ENCODE peak calls at places on chromosome 22, in five cellular contexts. V, K, C, R and G are unnamed samples.

GRCh38 chr22:20299736-20300136 is 20.1 kb downstream of the DGCR6L start:
- DNase-seq in V (peak), K (no peak), C (no peak), R (no peak), G (no peak)

GRCh38 chr22:43510226-43511070 is 98.6 kb downstream of the MPPED1 start:
- DNase-seq in V (no peak), K (no peak), C (no peak), R (no peak), G (no peak)

GRCh38 chr22:26812731-26813130 is 155.3 kb downstream of the MIAT start:
- DNase-seq in V (no peak), K (no peak), C (no peak), R (no peak), G (no peak)

GRCh38 chr22:43262990-43263644 is 76.2 kb upstream of the TTLL12 start:
- DNase-seq in V (no peak), K (peak), C (peak), R (peak), G (no peak)

GRCh38 chr22:39617342-39617741 is 46.8 kb downstream of the CACNA1I start:
- DNase-seq in V (no peak), K (no peak), C (no peak), R (no peak), G (peak)

GRCh38 chr22:17764036-17764435 is 10.2 kb downstream of the BID start:
- DNase-seq in V (no peak), K (no peak), C (no peak), R (no peak), G (no peak)

GRCh38 chr22:20553947-20554741 is 46.7 kb downstream of the MED15 start:
- DNase-seq in V (no peak), K (no peak), C (no peak), R (no peak), G (no peak)

GRCh38 chr22:43066844-43067385 is 22.3 kb downstream of the TTLL1 start:
- DNase-seq in V (peak), K (no peak), C (no peak), R (no peak), G (no peak)

GRCh38 chr22:41482319-41482935 is 13.5 kb downstream of the ACO2 start:
- DNase-seq in V (peak), K (no peak), C (no peak), R (no peak), G (no peak)

GRCh38 chr22:40453676-40454075 is 83.3 kb downstream of the SGSM3 start:
- DNase-seq in V (peak), K (no peak), C (no peak), R (no peak), G (no peak)

GRCh38 chr22:40911772-40912171 is 39.4 kb upstream of the RBX1 start:
- DNase-seq in V (peak), K (no peak), C (no peak), R (no peak), G (no peak)

GRCh38 chr22:41992496-41992895 is 6.1 kb upstream of the WBP2NL start:
- DNase-seq in V (no peak), K (no peak), C (no peak), R (no peak), G (no peak)

GRCh38 chr22:26681395-26681821 is 24.0 kb downstream of the MIAT start:
- DNase-seq in V (peak), K (no peak), C (no peak), R (no peak), G (no peak)

GRCh38 chr22:44398791-44399190 is 86.0 kb upstream of the SHISAL1 start:
- DNase-seq in V (no peak), K (no peak), C (no peak), R (no peak), G (peak)

GRCh38 chr22:30519842-30520425 is 14.4 kb upstream of the SEC14L4 start:
- DNase-seq in V (no peak), K (no peak), C (no peak), R (no peak), G (no peak)

GRCh38 chr22:42275970-42276369 is 5.5 kb upstream of the TCF20 start:
- DNase-seq in V (no peak), K (no peak), C (no peak), R (no peak), G (no peak)

GRCh38 chr22:41327124-41327523 is 25.8 kb downstream of the ZC3H7B start:
- DNase-seq in V (no peak), K (no peak), C (no peak), R (no peak), G (no peak)

GRCh38 chr22:33922268-33922667 is 2.0 kb upstream of the LARGE1 start:
- DNase-seq in V (peak), K (peak), C (no peak), R (no peak), G (no peak)

GRCh38 chr22:35392357-35392756 is 7.6 kb upstream of the MCM5 start:
- DNase-seq in V (no peak), K (no peak), C (no peak), R (no peak), G (no peak)

GRCh38 chr22:26845016-26845728 is 187.8 kb downstream of the MIAT start:
- DNase-seq in V (no peak), K (no peak), C (no peak), R (no peak), G (no peak)

GRCh38 chr22:19723990-19724827 is 870 bp downstream of the GP1BB start:
- DNase-seq in V (peak), K (peak), C (no peak), R (peak), G (no peak)

GRCh38 chr22:42966389-42966998 is 48.5 kb downstream of the PACSIN2 start:
- DNase-seq in V (no peak), K (no peak), C (no peak), R (no peak), G (no peak)

GRCh38 chr22:32700186-32700882 is 101.2 kb upstream of the TIMP3 start:
- DNase-seq in V (peak), K (peak), C (no peak), R (no peak), G (no peak)

GRCh38 chr22:30864441-30865420 is 103.8 kb downstream of the MORC2 start:
- DNase-seq in V (no peak), K (no peak), C (no peak), R (peak), G (peak)

GRCh38 chr22:18056161-18056666 is 21.6 kb upstream of the PEX26 start:
- DNase-seq in V (peak), K (peak), C (no peak), R (no peak), G (peak)

GRCh38 chr22:33831651-33832050 is 88.6 kb downstream of the LARGE1 start:
- DNase-seq in V (no peak), K (no peak), C (no peak), R (no peak), G (no peak)

GRCh38 chr22:20783844-20784723 is 10.2 kb downstream of the SERPIND1 start:
- DNase-seq in V (peak), K (peak), C (peak), R (peak), G (peak)

GRCh38 chr22:27113211-27114030 is 456.0 kb downstream of the MIAT start:
- DNase-seq in V (peak), K (peak), C (no peak), R (no peak), G (no peak)

GRCh38 chr22:42873361-42873760 is 16.3 kb upstream of the ARFGAP3 start:
- DNase-seq in V (no peak), K (no peak), C (no peak), R (no peak), G (no peak)

GRCh38 chr22:20438066-20438677 is 547 bp upstream of the SCARF2 start:
- DNase-seq in V (peak), K (no peak), C (no peak), R (no peak), G (no peak)

GRCh38 chr22:39545310-39546063 is 12.9 kb upstream of the RPS19BP1 start:
- DNase-seq in V (no peak), K (no peak), C (no peak), R (peak), G (no peak)

GRCh38 chr22:44473166-44473565 is 24.9 kb downstream of the RTL6 start:
- DNase-seq in V (no peak), K (no peak), C (no peak), R (no peak), G (no peak)

GRCh38 chr22:33000342-33001280 is 57.6 kb downstream of the SYN3 start:
- DNase-seq in V (peak), K (peak), C (no peak), R (peak), G (peak)

GRCh38 chr22:44086759-44087158 is 62.7 kb downstream of the PARVB start:
- DNase-seq in V (no peak), K (no peak), C (no peak), R (no peak), G (no peak)

DNA sequence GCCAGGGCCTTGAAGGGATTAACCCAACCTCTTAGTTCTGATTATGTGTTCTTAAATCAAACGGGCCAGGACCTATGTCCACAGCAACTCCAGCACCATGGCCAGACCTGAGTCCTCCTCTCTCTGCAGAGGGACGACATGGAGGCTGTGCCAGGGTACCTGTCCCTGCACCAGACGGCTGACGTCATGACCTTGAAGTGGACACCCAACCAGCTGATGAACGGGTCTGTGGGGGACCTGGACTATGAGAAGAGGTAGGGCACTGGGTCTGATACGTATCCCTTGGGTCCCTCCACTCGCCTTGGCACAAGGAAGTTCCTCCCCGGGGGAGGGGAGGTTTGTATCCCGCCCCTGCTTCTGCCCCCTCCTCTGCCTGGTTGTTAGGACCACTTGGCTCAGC is 53.6 kb downstream of the SGSM1 start:
- DNase-seq in V (no peak), K (no peak), C (no peak), R (no peak), G (no peak)
- TF ChIP-seq MXI1 in V (no peak), K (no peak), C (no peak), R (no peak), G (no peak)

DNA sequence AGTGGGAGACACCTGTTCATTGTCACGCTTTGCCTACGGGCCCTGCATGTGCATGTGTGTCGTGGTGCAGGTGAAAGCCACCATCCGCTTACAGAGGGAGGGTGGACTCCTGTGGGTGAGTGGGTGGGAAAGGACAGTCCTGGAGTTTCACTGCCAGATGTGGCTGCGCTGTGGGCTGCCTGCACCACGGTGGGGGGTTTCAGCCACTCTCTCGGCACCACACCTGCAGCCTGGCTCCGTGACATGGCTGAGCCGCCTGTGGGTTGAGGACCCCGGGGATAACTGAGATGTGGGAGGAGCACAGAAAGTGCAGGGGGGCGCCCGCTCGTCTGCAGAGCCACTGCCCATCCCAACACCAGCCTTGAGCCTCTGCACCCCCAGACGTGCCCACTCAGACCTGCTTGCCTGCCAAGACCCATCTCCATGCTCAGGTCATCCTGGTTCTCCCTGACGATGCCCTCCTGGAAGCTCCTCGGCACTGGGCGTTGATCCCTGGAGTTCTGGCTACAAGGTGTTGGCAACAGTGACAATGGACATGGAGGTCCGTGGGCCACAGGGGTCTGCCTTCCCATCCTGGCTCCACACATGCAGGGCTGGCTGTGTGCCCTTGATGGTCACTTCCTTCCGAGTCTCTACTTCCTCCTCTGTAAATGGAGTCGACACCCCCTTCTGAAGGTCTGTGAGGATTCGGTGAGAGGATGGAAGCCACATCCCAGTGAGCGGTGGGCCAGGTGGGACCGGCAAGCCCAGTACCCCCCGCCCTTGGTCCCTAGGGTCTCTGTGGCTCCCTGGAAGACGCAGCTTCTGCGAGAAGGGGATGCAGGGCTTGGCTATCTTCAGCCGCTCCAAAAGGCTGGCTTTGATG is 1007.0 kb downstream of the BRD1 start:
- DNase-seq in V (no peak), K (no peak), C (no peak), R (no peak), G (no peak)
- TF ChIP-seq MXI1 in V (no peak), K (no peak), C (no peak), R (no peak), G (no peak)

GRCh38 chr22:23404689-23405365 is 175.3 kb downstream of the IGLL1 start:
- DNase-seq in V (peak), K (peak), C (no peak), R (no peak), G (no peak)
- TF ChIP-seq MXI1 in V (no peak), K (no peak), C (no peak), R (no peak), G (no peak)

GRCh38 chr22:38177926-38178604 is 3.6 kb downstream of the PLA2G6 start:
- DNase-seq in V (peak), K (peak), C (no peak), R (no peak), G (no peak)
- TF ChIP-seq MXI1 in V (peak), K (peak), C (no peak), R (no peak), G (no peak)

GRCh38 chr22:46068176-46068907 is 82.0 kb upstream of the PPARA start:
- DNase-seq in V (no peak), K (no peak), C (no peak), R (no peak), G (no peak)
- TF ChIP-seq MXI1 in V (no peak), K (no peak), C (no peak), R (no peak), G (no peak)

DNA sequence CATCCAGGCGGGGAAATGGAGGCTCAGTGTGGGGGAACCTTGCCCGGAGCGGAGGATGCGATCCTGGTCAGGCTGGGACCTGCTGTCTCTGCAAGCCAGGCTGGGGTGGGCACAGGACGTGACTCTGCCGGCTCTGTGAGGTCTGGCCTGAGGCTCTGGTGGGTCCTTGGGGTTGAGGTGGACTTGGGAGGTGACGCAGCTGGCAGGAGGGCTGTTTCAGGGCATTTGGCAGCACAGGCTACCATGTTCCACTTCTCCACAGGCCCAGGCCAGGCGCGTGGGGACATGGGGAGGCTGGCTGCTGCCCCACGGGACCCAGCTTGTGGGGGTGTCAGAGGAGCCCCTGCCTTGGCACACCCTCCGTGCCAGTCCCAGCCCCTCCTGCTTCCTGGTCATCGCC is 1199.7 kb downstream of the BRD1 start:
- DNase-seq in V (no peak), K (no peak), C (no peak), R (no peak), G (peak)
- TF ChIP-seq MXI1 in V (no peak), K (no peak), C (no peak), R (no peak), G (no peak)

GRCh38 chr22:36538529-36538928 is 9.6 kb upstream of the EIF3D start:
- DNase-seq in V (no peak), K (no peak), C (no peak), R (no peak), G (no peak)

GRCh38 chr22:36544107-36544620 is 15.2 kb upstream of the EIF3D start:
- DNase-seq in V (peak), K (no peak), C (no peak), R (no peak), G (no peak)

GRCh38 chr22:36540867-36541642 is 12.1 kb upstream of the EIF3D start:
- DNase-seq in V (no peak), K (no peak), C (no peak), R (no peak), G (no peak)

GRCh38 chr22:36546092-36546804 is 17.3 kb upstream of the EIF3D start:
- DNase-seq in V (peak), K (peak), C (no peak), R (peak), G (peak)

DNA sequence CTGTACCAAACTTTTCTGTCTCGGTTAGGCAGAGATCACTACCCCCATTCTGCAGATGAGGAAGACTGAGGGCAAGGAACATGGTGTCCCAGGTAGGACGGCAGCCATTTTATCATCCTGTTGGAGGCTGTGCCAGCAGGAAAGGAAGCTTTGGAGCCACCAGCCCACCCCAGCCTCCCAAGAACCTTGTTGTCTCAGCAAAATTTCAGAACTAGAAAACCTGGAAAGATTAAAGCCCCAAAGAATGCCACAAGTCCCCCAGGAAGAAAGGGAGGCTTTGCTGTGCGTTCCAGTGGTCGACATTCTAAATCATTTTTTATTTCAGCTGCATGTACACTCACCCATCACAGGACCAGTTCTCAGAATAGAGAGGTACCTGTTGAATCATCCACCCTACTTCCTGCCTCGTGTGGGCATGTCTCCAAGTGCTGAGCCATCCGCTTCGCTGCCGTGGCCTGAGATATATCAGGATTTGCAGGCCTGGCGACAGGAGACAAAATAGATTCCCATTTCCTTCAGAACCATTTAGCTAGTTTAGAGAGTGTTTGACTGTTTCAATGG is 12.9 kb upstream of the EIF3D start:
- DNase-seq in V (peak), K (no peak), C (no peak), R (no peak), G (no peak)
- TF ChIP-seq MXI1 in V (no peak), K (no peak), C (no peak), R (no peak), G (no peak)

GRCh38 chr22:50258361-50259292 is 2.9 kb downstream of the MAPK12 start:
- DNase-seq in V (no peak), K (no peak), C (no peak), R (no peak), G (no peak)
- TF ChIP-seq MXI1 in V (no peak), K (no peak), C (no peak), R (no peak), G (no peak)